ENCODE peak calls at places on chromosomes 16 and 17, in eight cellular contexts. S, X, D, V, K, M, L and W are unnamed samples.

GRCh38 chr16:47310792-47311211 is 150.1 kb downstream of the ITFG1 start:
- DNase-seq in S (no peak), X (no peak), D (no peak), V (no peak), K (no peak), M (no peak), L (no peak), W (no peak)

GRCh38 chr16:81650982-81651562 is 128.0 kb upstream of the PLCG2 start:
- DNase-seq in S (peak; percentile 57), X (peak; percentile 91), D (peak; percentile 50), V (no peak), K (no peak), M (peak; percentile 54), L (no peak), W (peak; percentile 80)

GRCh38 chr16:2204727-2205103 is 539 bp upstream of the MLST8 start:
- DNase-seq in S (no peak), X (no peak), D (no peak), V (no peak), K (no peak), M (no peak), L (no peak), W (no peak)

GRCh38 chr17:72567774-72568173 is 447.0 kb downstream of the SOX9 start:
- DNase-seq in S (no peak), X (no peak), D (no peak), V (no peak), K (no peak), M (no peak), L (no peak), W (no peak)

GRCh38 chr16:35732046-35732810 is 2272.8 kb downstream of the TP53TG3F start:
- DNase-seq in S (no peak), X (no peak), D (no peak), V (no peak), K (no peak), M (no peak), L (no peak), W (no peak)

GRCh38 chr16:64892843-64893242 is 229.0 kb downstream of the CDH11 start:
- DNase-seq in S (no peak), X (no peak), D (no peak), V (no peak), K (no peak), M (no peak), L (no peak), W (no peak)

GRCh38 chr17:50626037-50626574 is 8.6 kb upstream of the ABCC3 start:
- DNase-seq in S (peak; percentile 83), X (peak; percentile 85), D (peak; percentile 82), V (peak; percentile 58), K (peak; percentile 88), M (peak; percentile 79), L (peak; percentile 61), W (peak; percentile 83)

GRCh38 chr17:151886-152859 is 14.8 kb downstream of the SCGB1C2 start:
- DNase-seq in S (no peak), X (peak; percentile 8), D (no peak), V (no peak), K (no peak), M (peak; percentile 3), L (peak; percentile 10), W (no peak)

GRCh38 chr16:69478685-69479084 is 54.3 kb downstream of the CYB5B start:
- DNase-seq in S (no peak), X (no peak), D (no peak), V (no peak), K (no peak), M (no peak), L (no peak), W (no peak)

GRCh38 chr17:61219460-61219859 is 180.2 kb upstream of the TBX2 start:
- DNase-seq in S (no peak), X (no peak), D (no peak), V (no peak), K (no peak), M (no peak), L (no peak), W (no peak)

GRCh38 chr17:72812823-72813222 is 279.7 kb downstream of the SLC39A11 start:
- DNase-seq in S (no peak), X (no peak), D (no peak), V (peak; percentile 51), K (no peak), M (no peak), L (no peak), W (no peak)

GRCh38 chr17:82246365-82247174 is 17.7 kb downstream of the SLC16A3 start:
- DNase-seq in S (no peak), X (peak; percentile 65), D (peak; percentile 52), V (no peak), K (peak; percentile 92), M (peak; percentile 81), L (peak; percentile 32), W (peak; percentile 57)

GRCh38 chr17:82247856-82248671 is 19.2 kb downstream of the SLC16A3 start:
- DNase-seq in S (no peak), X (peak; percentile 20), D (no peak), V (no peak), K (no peak), M (no peak), L (peak; percentile 18), W (no peak)

GRCh38 chr17:82246040-82246364 is 17.2 kb downstream of the SLC16A3 start:
- DNase-seq in S (no peak), X (no peak), D (no peak), V (no peak), K (no peak), M (no peak), L (no peak), W (no peak)

GRCh38 chr17:82248815-82249638 is 20.2 kb downstream of the SLC16A3 start:
- DNase-seq in S (no peak), X (peak; percentile 22), D (no peak), V (no peak), K (no peak), M (no peak), L (peak; percentile 23), W (no peak)

DNA sequence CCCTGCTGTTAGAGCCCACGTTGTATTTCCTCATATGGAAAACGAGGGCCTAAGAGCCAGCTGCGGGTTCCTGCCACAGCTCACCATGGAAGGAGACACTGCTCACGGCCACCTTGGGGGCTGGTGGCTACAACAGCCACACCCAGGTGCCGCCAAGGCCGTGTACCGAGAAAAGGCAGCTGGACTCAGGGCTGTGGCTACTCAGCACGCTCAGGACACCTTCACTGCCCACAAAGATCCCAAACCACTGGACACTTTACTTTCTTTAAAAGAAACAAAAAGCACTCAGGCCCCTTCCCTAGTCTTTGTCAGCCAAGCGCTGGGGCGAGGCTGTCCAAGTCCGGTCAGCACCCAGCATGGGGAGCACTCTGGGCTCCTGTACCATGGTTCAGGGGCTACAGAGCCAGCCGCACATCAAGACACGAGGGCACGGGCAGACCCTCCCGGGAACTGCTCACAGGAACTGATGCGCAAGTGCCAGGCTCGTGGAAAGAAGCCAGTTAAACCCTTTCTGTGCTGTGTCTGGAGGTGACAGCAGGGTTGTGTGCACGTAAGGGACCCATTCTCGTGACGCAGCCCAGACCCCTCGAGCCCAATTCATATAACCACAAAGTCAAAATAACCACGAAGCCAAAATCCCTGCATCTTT is 18.5 kb downstream of the SLC16A3 start:
- DNase-seq in S (no peak), X (no peak), D (no peak), V (no peak), K (no peak), M (no peak), L (no peak), W (no peak)
- TF ChIP-seq POLR2A in S (no peak), X (no peak), D (no peak), V (no peak), K (no peak), M (no peak), L (no peak), W (no peak)

GRCh38 chr17:79930786-79931516 is 91.7 kb upstream of the CBX4 start:
- DNase-seq in S (no peak), X (peak; percentile 25), D (no peak), V (no peak), K (no peak), M (no peak), L (no peak), W (no peak)
- H3K4me3 ChIP-seq in S (no peak overlapping the region), X (no peak overlapping the region), D (no peak overlapping the region), V (no peak overlapping the region), K (no peak overlapping the region), M (no peak overlapping the region), L (no peak overlapping the region), W (no peak overlapping the region)

GRCh38 chr16:30649725-30650368 is 913 bp upstream of the PRR14 start:
- DNase-seq in S (no peak), X (no peak), D (no peak), V (no peak), K (no peak), M (no peak), L (no peak), W (no peak)

GRCh38 chr16:30652005-30652296 is 1.2 kb downstream of the PRR14 start:
- DNase-seq in S (no peak), X (no peak), D (no peak), V (no peak), K (no peak), M (no peak), L (no peak), W (no peak)

GRCh38 chr16:30652718-30653117 is 2.0 kb downstream of the PRR14 start:
- DNase-seq in S (no peak), X (peak; percentile 40), D (no peak), V (no peak), K (no peak), M (no peak), L (no peak), W (no peak)

GRCh38 chr16:30651124-30652004 is 604 bp downstream of the PRR14 start:
- DNase-seq in S (peak; percentile 71), X (peak; percentile 75), D (peak; percentile 76), V (no peak), K (peak; percentile 81), M (peak; percentile 71), L (peak; percentile 79), W (peak; percentile 68)

DNA sequence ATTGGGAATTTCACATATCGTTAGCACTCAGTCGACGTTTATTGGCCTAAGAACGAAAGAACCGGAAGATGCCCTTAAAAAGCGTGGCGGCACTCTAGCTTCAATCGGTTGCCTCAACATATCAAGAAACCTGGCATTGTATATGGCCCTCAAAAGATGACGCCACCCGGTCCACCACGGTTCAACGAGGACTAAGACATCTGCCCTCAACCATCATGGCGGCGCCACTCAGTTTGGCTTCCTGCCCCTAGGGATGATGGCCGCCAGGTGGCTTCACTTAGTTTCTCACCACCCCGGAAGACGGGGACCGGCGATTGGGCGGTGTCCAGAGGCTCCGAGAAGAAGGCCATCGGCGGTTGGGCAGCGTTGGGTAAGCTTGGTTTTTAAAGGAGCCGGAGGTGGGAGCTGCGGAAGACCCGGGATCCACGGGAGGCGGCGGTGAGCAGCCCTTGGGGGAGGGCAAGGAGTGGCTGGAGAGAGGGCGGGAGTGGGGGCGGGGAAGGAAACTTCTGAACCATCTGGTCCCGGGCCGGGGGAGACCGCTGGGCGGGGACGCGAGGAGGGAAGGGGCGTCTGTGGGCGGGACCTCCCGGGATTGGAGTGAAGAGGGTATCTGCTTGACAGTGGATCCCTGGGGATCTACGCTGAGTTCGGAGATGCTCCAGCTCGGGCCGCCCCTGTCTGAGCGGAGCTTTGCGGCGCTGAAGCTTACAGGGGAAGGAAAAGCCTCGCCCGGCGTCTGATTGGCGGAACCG is at the start of gene PRR14:
- DNase-seq in S (peak; percentile 100), X (peak; percentile 100), D (peak; percentile 100), V (peak; percentile 97), K (peak; percentile 92), M (peak; percentile 99), L (peak; percentile 99), W (peak; percentile 100)
- TF ChIP-seq CTCF in S (peak; percentile 46), X (peak; percentile 75), D (peak; percentile 51), V (no peak), K (no peak), M (peak; percentile 25), L (no peak), W (peak; percentile 38)

DNA sequence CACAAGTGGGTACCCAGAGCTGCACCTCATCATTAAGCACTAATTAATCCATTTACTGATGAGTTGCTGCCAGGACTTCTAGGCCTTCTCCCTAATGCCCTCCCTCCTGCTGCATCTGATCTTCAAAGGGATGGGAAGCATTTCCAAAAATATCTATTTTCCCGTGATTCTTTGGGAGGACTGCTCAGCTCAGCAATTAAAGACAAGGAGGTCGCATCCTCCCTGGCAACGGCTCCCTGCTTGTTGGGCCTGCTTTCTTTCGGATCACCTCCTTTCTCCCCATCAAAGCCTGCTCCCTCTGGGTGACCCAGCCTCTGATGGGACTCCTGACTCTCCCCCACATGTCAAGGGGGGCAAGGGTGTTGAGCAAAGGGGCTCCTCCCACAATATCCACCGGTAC is 26.0 kb upstream of the SPPL2C start:
- DNase-seq in S (no peak), X (no peak), D (no peak), V (no peak), K (no peak), M (no peak), L (no peak), W (no peak)
- TF ChIP-seq POLR2A in S (no peak), X (no peak), D (no peak), V (no peak), K (no peak), M (no peak), L (no peak), W (no peak)